ENCODE peak calls at places on chromosomes 16 and 17, in nine cellular contexts. R is A549; W is GM20000; U is left ventricle myocardium inferior; X is CD4-positive, alpha-beta T cell; F is hepatocyte; I is ovary; Z is IMR-90; H is cardiac fibroblast. P is an unnamed sample.

GRCh38 chr16:6570520-6570919 is 762.1 kb upstream of the RBFOX1 start:
- DNase-seq in F (no peak), I (no peak), Z (no peak), H (no peak), U (no peak), W (no peak), X (no peak), R (no peak), P (no peak)

GRCh38 chr17:7614422-7615264 is at the start of gene FXR2:
- DNase-seq in R (peak), W (peak), I (peak), U (peak), F (peak), Z (peak), X (peak), H (peak), P (peak)

GRCh38 chr17:7048968-7049367 is 5.1 kb upstream of the SLC16A11 start:
- DNase-seq in R (no peak), X (no peak), I (no peak), F (no peak), U (no peak), H (no peak), Z (no peak), W (no peak), P (no peak)

GRCh38 chr16:78444-79145 is 570 bp downstream of the MPG start:
- DNase-seq in R (peak), U (peak), W (peak), H (peak), F (peak), X (no peak), Z (peak), I (peak), P (peak)

GRCh38 chr17:38579934-38580333 is 25.8 kb downstream of the SRCIN1 start:
- DNase-seq in W (no peak), I (no peak), X (no peak), Z (peak), R (peak), U (no peak), F (peak), H (peak), P (no peak)

GRCh38 chr17:77445030-77445907 is 304.5 kb downstream of the SEC14L1 start:
- DNase-seq in I (peak), H (peak), F (no peak), R (no peak), Z (peak), X (peak), W (peak), U (no peak), P (peak)

GRCh38 chr16:68972008-68972407 is 128.7 kb downstream of the TANGO6 start:
- DNase-seq in Z (no peak), X (no peak), H (no peak), F (no peak), W (no peak), R (no peak), I (no peak), U (no peak), P (no peak)

GRCh38 chr17:29568331-29569244 is at the start of gene TP53I13:
- DNase-seq in I (peak), R (peak), F (peak), Z (peak), H (peak), U (peak), X (peak), W (peak), P (peak)

GRCh38 chr16:3992297-3993051 is 112.0 kb upstream of the CREBBP start:
- DNase-seq in Z (no peak), X (no peak), F (no peak), R (no peak), H (no peak), I (no peak), W (no peak), U (no peak), P (no peak)

GRCh38 chr16:29962344-29962994 is 590 bp downstream of the TMEM219 start:
- DNase-seq in R (no peak), Z (peak), I (no peak), H (peak), W (no peak), U (no peak), X (no peak), F (peak), P (no peak)

GRCh38 chr16:71924710-71925109 is 29.4 kb downstream of the IST1 start:
- DNase-seq in Z (no peak), F (no peak), U (no peak), I (no peak), X (no peak), R (no peak), W (no peak), H (no peak), P (no peak)

GRCh38 chr16:6081320-6081976 is 983.9 kb upstream of the EEF2KMT start:
- DNase-seq in R (peak), I (no peak), F (peak), H (no peak), W (no peak), U (no peak), X (no peak), Z (no peak), P (no peak)

GRCh38 chr17:75776399-75777242 is 8.0 kb upstream of the UNK start:
- DNase-seq in X (no peak), H (peak), I (peak), R (no peak), U (no peak), Z (no peak), F (peak), W (peak), P (no peak)

GRCh38 chr17:66576473-66576872 is 258.4 kb upstream of the CACNG5 start:
- DNase-seq in W (no peak), Z (no peak), I (no peak), R (no peak), H (no peak), U (no peak), F (no peak), X (no peak), P (no peak)
- TF ChIP-seq CTCF in W (no peak), Z (no peak), I (no peak), R (no peak), H (no peak), U (no peak), F (no peak), X (no peak), P (no peak)

GRCh38 chr16:64627288-64627687 is 494.6 kb downstream of the CDH11 start:
- DNase-seq in X (no peak), F (no peak), U (no peak), I (no peak), H (no peak), W (no peak), Z (no peak), R (no peak), P (no peak)
- TF ChIP-seq CTCF in X (no peak), F (no peak), U (no peak), I (no peak), H (peak), W (no peak), Z (peak), R (no peak), P (no peak)

GRCh38 chr17:27038676-27039075 is 255.2 kb upstream of the WSB1 start:
- DNase-seq in U (no peak), W (no peak), H (no peak), I (no peak), F (no peak), X (no peak), Z (no peak), R (no peak), P (no peak)
- TF ChIP-seq CTCF in U (no peak), W (no peak), H (no peak), I (no peak), F (no peak), X (no peak), Z (no peak), R (peak), P (peak)

DNA sequence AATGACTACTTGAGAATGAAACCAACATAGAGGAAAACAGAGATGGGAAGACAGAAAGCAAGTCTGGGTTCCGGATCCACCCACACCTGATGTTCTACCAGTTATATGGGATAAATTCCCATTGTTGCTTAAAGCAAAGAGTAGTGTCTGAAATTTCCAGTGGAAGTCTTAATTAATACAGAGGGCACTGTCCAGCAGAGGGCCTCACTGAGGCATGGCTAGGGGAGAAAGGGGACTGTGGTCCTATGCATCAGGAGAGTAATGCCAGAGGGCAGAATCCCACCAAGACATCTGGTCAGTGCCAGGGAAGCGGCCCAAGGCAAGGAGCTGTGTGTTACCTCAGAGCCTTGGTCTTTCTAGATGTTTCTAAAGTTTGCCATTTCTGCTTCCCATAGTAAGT is 7.5 kb upstream of the UMOD start:
- DNase-seq in X (no peak), Z (no peak), H (no peak), W (no peak), R (no peak), I (no peak), U (no peak), F (peak), P (no peak)
- TF ChIP-seq CTCF in X (no peak), Z (no peak), H (no peak), W (peak), R (peak), I (no peak), U (no peak), F (peak), P (peak)

P was measured in GM06990.